ENCODE peak calls at places on chromosomes 13 and 19, in seven cellular contexts. P, J, O, E, Y, T and Z are unnamed samples.

GRCh38 chr19:16244091-16244490 is 46.4 kb downstream of the AP1M1 start:
- DNase-seq in P (no peak), J (peak; percentile 80), O (no peak), E (no peak), Y (no peak), T (peak; percentile 68), Z (no peak)

GRCh38 chr13:68608147-68608546 is 1378.0 kb upstream of the PCDH9 start:
- DNase-seq in P (no peak), J (no peak), O (no peak), E (no peak), Y (no peak), T (no peak), Z (no peak)

GRCh38 chr13:23969672-23970071 is 72.4 kb upstream of the C1QTNF9B start:
- DNase-seq in P (no peak), J (peak; percentile 56), O (peak; percentile 16), E (no peak), Y (no peak), T (peak; percentile 66), Z (peak; percentile 85)

GRCh38 chr19:4414144-4414799 is 11.8 kb downstream of the CHAF1A start:
- DNase-seq in P (no peak), J (peak; percentile 55), O (no peak), E (no peak), Y (no peak), T (peak; percentile 46), Z (peak; percentile 22)

GRCh38 chr19:47444388-47444821 is 25.1 kb upstream of the MEIS3 start:
- DNase-seq in P (peak; percentile 64), J (no peak), O (peak; percentile 63), E (no peak), Y (peak; percentile 64), T (no peak), Z (peak; percentile 66)

GRCh38 chr13:39452412-39452811 is 150.6 kb downstream of the LHFPL6 start:
- DNase-seq in P (no peak), J (no peak), O (peak; percentile 20), E (no peak), Y (no peak), T (peak; percentile 75), Z (no peak)

GRCh38 chr13:85654227-85654626 is 145.0 kb downstream of the SLITRK6 start:
- DNase-seq in P (no peak), J (no peak), O (peak; percentile 14), E (no peak), Y (no peak), T (peak; percentile 26), Z (no peak)

GRCh38 chr19:45146716-45147337 is 14.0 kb downstream of the NKPD1 start:
- DNase-seq in P (no peak), J (no peak), O (no peak), E (no peak), Y (no peak), T (no peak), Z (no peak)

GRCh38 chr13:70249332-70250064 is 141.2 kb upstream of the KLHL1 start:
- DNase-seq in P (peak; percentile 21), J (no peak), O (peak; percentile 83), E (peak; percentile 38), Y (peak; percentile 35), T (peak; percentile 91), Z (no peak)

GRCh38 chr13:77448689-77449088 is 86.8 kb upstream of the SCEL start:
- DNase-seq in P (no peak), J (no peak), O (peak; percentile 3), E (no peak), Y (peak; percentile 47), T (no peak), Z (no peak)

GRCh38 chr13:113974304-113975281 is 717 bp upstream of the C13orf46 start:
- DNase-seq in P (no peak), J (no peak), O (no peak), E (no peak), Y (no peak), T (no peak), Z (no peak)

GRCh38 chr13:107458269-107458668 is 757.1 kb downstream of the LIG4 start:
- DNase-seq in P (no peak), J (no peak), O (no peak), E (no peak), Y (no peak), T (no peak), Z (no peak)

GRCh38 chr13:20492036-20492435 is 33.6 kb downstream of the CRYL1 start:
- DNase-seq in P (no peak), J (no peak), O (no peak), E (no peak), Y (no peak), T (no peak), Z (no peak)

GRCh38 chr13:46303743-46304385 is 83.2 kb downstream of the RUBCNL start:
- DNase-seq in P (no peak), J (no peak), O (no peak), E (no peak), Y (no peak), T (no peak), Z (peak; percentile 25)

GRCh38 chr19:12723383-12723642 is 419 bp downstream of the TNPO2 start:
- DNase-seq in P (no peak), J (peak; percentile 12), O (no peak), E (no peak), Y (no peak), T (no peak), Z (no peak)

GRCh38 chr13:19910336-19911072 is 47.1 kb upstream of the ZMYM5 start:
- DNase-seq in P (no peak), J (peak; percentile 49), O (peak; percentile 8), E (no peak), Y (no peak), T (peak; percentile 6), Z (no peak)

GRCh38 chr19:33302974-33303790 is 848 bp upstream of the CEBPA start:
- DNase-seq in P (no peak), J (peak; percentile 41), O (peak; percentile 69), E (no peak), Y (peak; percentile 66), T (peak; percentile 66), Z (peak; percentile 85)

GRCh38 chr13:63167699-63168337 is 1752.2 kb upstream of the PCDH20 start:
- DNase-seq in P (no peak), J (no peak), O (peak; percentile 69), E (no peak), Y (no peak), T (no peak), Z (no peak)
- H2BK5ac ChIP-seq in P (no peak overlapping the region), J (no peak overlapping the region), O (no peak overlapping the region), E (peak overlapping the region; percentile 79), Y (no peak overlapping the region), T (no peak overlapping the region), Z (no peak overlapping the region)

GRCh38 chr13:25149670-25150069 is 22.4 kb downstream of the AMER2 start:
- DNase-seq in P (no peak), J (no peak), O (no peak), E (no peak), Y (no peak), T (no peak), Z (no peak)

GRCh38 chr13:25148005-25148798 is 23.9 kb downstream of the AMER2 start:
- DNase-seq in P (no peak), J (no peak), O (no peak), E (no peak), Y (no peak), T (no peak), Z (no peak)

GRCh38 chr13:25141042-25141441 is 31.0 kb downstream of the AMER2 start:
- DNase-seq in P (no peak), J (no peak), O (no peak), E (no peak), Y (no peak), T (no peak), Z (no peak)

GRCh38 chr13:25143693-25144092 is 28.4 kb downstream of the AMER2 start:
- DNase-seq in P (no peak), J (no peak), O (no peak), E (no peak), Y (no peak), T (no peak), Z (no peak)
- H2BK5ac ChIP-seq in P (no peak overlapping the region), J (no peak overlapping the region), O (no peak overlapping the region), E (no peak overlapping the region), Y (no peak overlapping the region), T (no peak overlapping the region), Z (no peak overlapping the region)

DNA sequence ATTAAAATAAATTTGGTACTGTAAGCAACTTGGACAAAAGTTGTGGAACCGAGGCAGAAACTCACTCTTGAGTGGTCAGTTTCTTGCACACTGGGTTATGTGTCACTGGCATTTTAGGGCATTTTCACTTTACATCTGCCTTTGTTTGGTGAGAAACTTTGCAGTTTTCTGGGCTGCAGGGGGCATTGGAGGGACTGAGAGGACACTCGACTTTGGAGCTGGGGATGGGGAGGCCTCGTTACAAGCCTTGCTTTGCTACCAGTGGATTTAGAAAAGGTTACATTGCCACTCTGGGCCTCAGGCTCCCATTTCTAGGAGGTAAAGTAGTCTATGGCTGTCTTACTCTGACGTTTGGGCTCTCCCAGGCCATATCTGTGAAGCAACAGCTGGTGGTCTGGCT is 41.9 kb upstream of the ZNF536 start:
- DNase-seq in P (no peak), J (no peak), O (no peak), E (no peak), Y (peak; percentile 4), T (no peak), Z (no peak)
- H2BK5ac ChIP-seq in P (no peak overlapping the region), J (no peak overlapping the region), O (no peak overlapping the region), E (no peak overlapping the region), Y (no peak overlapping the region), T (no peak overlapping the region), Z (no peak overlapping the region)

GRCh38 chr19:3119782-3120380 is 16.0 kb upstream of the GNA15 start:
- DNase-seq in P (no peak), J (no peak), O (no peak), E (no peak), Y (no peak), T (no peak), Z (no peak)
- H2BK5ac ChIP-seq in P (peak overlapping the region; percentile 53), J (no peak overlapping the region), O (no peak overlapping the region), E (no peak overlapping the region), Y (no peak overlapping the region), T (no peak overlapping the region), Z (no peak overlapping the region)

GRCh38 chr19:30316560-30317106 is 55.6 kb upstream of the ZNF536 start:
- DNase-seq in P (no peak), J (no peak), O (no peak), E (no peak), Y (no peak), T (no peak), Z (no peak)

GRCh38 chr19:30318261-30318660 is 53.9 kb upstream of the ZNF536 start:
- DNase-seq in P (no peak), J (no peak), O (no peak), E (no peak), Y (no peak), T (no peak), Z (no peak)

GRCh38 chr19:30318936-30319335 is 53.2 kb upstream of the ZNF536 start:
- DNase-seq in P (no peak), J (no peak), O (no peak), E (no peak), Y (no peak), T (no peak), Z (no peak)

GRCh38 chr19:30316000-30316491 is 56.1 kb upstream of the ZNF536 start:
- DNase-seq in P (no peak), J (no peak), O (no peak), E (no peak), Y (no peak), T (no peak), Z (no peak)

GRCh38 chr19:30317403-30317802 is 54.8 kb upstream of the ZNF536 start:
- DNase-seq in P (no peak), J (no peak), O (no peak), E (no peak), Y (peak; percentile 12), T (no peak), Z (no peak)
- H2BK5ac ChIP-seq in P (peak overlapping the region; percentile 54), J (no peak overlapping the region), O (no peak overlapping the region), E (no peak overlapping the region), Y (no peak overlapping the region), T (no peak overlapping the region), Z (no peak overlapping the region)